ENCODE peak calls at places on chromosomes 13 and 19, in nine cellular contexts. W is heart left ventricle, F is AG04449, C is PC-9, G is brain microvascular endothelial cell, U is A549, N is AG04450, A is upper lobe of right lung, Y is IMR-90. P is an unnamed sample.

GRCh38 chr13:79404985-79405384 is 1.1 kb downstream of the RBM26 start:
- DNase-seq in W (no peak), F (no peak), C (no peak), G (no peak), U (no peak), N (no peak), A (no peak), Y (no peak), P (no peak)

GRCh38 chr19:35777411-35777841 is 2.1 kb downstream of the ARHGAP33 start:
- DNase-seq in W (no peak), F (no peak), C (no peak), G (no peak), U (no peak), N (no peak), A (no peak), Y (no peak), P (no peak)

GRCh38 chr19:51593138-51593890 is 22.2 kb downstream of the ZNF175 start:
- DNase-seq in W (no peak), F (no peak), C (no peak), G (no peak), U (no peak), N (no peak), A (no peak), Y (no peak), P (no peak)

GRCh38 chr13:71722206-71722605 is 144.8 kb downstream of the DACH1 start:
- DNase-seq in W (no peak), F (no peak), C (no peak), G (no peak), U (no peak), N (no peak), A (no peak), Y (peak), P (no peak)

GRCh38 chr13:46668302-46668720 is 115.3 kb downstream of the LRCH1 start:
- DNase-seq in W (peak), F (peak), C (no peak), G (peak), U (no peak), N (peak), A (no peak), Y (peak), P (peak)

GRCh38 chr19:16337809-16338469 is 13.3 kb downstream of the KLF2 start:
- DNase-seq in W (no peak), F (no peak), C (no peak), G (no peak), U (no peak), N (no peak), A (no peak), Y (no peak), P (no peak)

GRCh38 chr19:38648789-38649304 is 1.4 kb downstream of the ACTN4 start:
- DNase-seq in W (no peak), F (no peak), C (no peak), G (no peak), U (no peak), N (no peak), A (no peak), Y (no peak), P (no peak)

GRCh38 chr19:22286151-22286810 is at the start of gene ZNF729:
- DNase-seq in W (peak), F (no peak), C (no peak), G (no peak), U (no peak), N (no peak), A (no peak), Y (no peak), P (no peak)

GRCh38 chr19:17468302-17469091 is 1.8 kb upstream of the SLC27A1 start:
- DNase-seq in W (peak), F (no peak), C (no peak), G (no peak), U (no peak), N (no peak), A (peak), Y (no peak), P (peak)

GRCh38 chr19:294819-295686 is 3.9 kb upstream of the PLPP2 start:
- DNase-seq in W (no peak), F (no peak), C (peak), G (peak), U (peak), N (no peak), A (peak), Y (peak), P (no peak)

GRCh38 chr19:40740747-40741146 is 9.5 kb downstream of the ACTMAP start:
- DNase-seq in W (peak), F (no peak), C (no peak), G (no peak), U (no peak), N (no peak), A (peak), Y (no peak), P (peak)

GRCh38 chr13:28603033-28603664 is 55.8 kb upstream of the POMP start:
- DNase-seq in W (peak), F (no peak), C (no peak), G (no peak), U (no peak), N (no peak), A (no peak), Y (peak), P (no peak)

GRCh38 chr19:5693195-5694166 is 3.4 kb downstream of the RPL36 start:
- DNase-seq in W (peak), F (no peak), C (no peak), G (no peak), U (no peak), N (no peak), A (peak), Y (no peak), P (no peak)

GRCh38 chr13:28449826-28450773 is 44.8 kb downstream of the FLT1 start:
- DNase-seq in W (no peak), F (no peak), C (no peak), G (no peak), U (no peak), N (no peak), A (no peak), Y (no peak), P (no peak)

GRCh38 chr19:45793178-45793564 is 526 bp upstream of the DMWD start:
- DNase-seq in W (no peak), F (no peak), C (no peak), G (no peak), U (no peak), N (no peak), A (no peak), Y (no peak), P (no peak)

GRCh38 chr19:3607398-3608078 is 863 bp upstream of the TBXA2R start:
- DNase-seq in W (peak), F (no peak), C (no peak), G (no peak), U (no peak), N (no peak), A (no peak), Y (no peak), P (no peak)

GRCh38 chr19:6811906-6812305 is 39.4 kb downstream of the VAV1 start:
- DNase-seq in W (no peak), F (no peak), C (no peak), G (peak), U (peak), N (no peak), A (no peak), Y (peak), P (no peak)

GRCh38 chr13:46373623-46374022 is 13.4 kb downstream of the RUBCNL start:
- DNase-seq in W (no peak), F (no peak), C (no peak), G (no peak), U (no peak), N (no peak), A (no peak), Y (no peak), P (no peak)

GRCh38 chr19:46191356-46191755 is 38.2 kb upstream of the IGFL1 start:
- DNase-seq in W (no peak), F (no peak), C (no peak), G (no peak), U (no peak), N (no peak), A (no peak), Y (no peak), P (no peak)

GRCh38 chr13:75353786-75354193 is 128.2 kb downstream of the TBC1D4 start:
- DNase-seq in W (no peak), F (no peak), C (no peak), G (no peak), U (no peak), N (no peak), A (no peak), Y (peak), P (no peak)

GRCh38 chr19:35592226-35592625 is 6.3 kb downstream of the PMIS2 start:
- DNase-seq in W (no peak), F (no peak), C (no peak), G (no peak), U (peak), N (peak), A (no peak), Y (peak), P (no peak)

GRCh38 chr13:23986619-23987018 is 89.3 kb upstream of the C1QTNF9B start:
- DNase-seq in W (no peak), F (peak), C (no peak), G (peak), U (no peak), N (peak), A (no peak), Y (peak), P (no peak)

GRCh38 chr19:55146078-55146647 is 2.8 kb downstream of the TNNT1 start:
- DNase-seq in W (no peak), F (no peak), C (peak), G (no peak), U (peak), N (no peak), A (no peak), Y (no peak), P (no peak)

GRCh38 chr19:45848922-45849321 is 14.0 kb downstream of the SYMPK start:
- DNase-seq in W (no peak), F (no peak), C (no peak), G (no peak), U (peak), N (no peak), A (no peak), Y (no peak), P (no peak)

GRCh38 chr19:46913198-46913851 is 52.5 kb downstream of the ARHGAP35 start:
- DNase-seq in W (no peak), F (no peak), C (no peak), G (no peak), U (no peak), N (no peak), A (no peak), Y (no peak), P (no peak)

GRCh38 chr19:10548746-10549276 is 5.1 kb downstream of the ATG4D start:
- DNase-seq in W (no peak), F (no peak), C (no peak), G (no peak), U (no peak), N (no peak), A (no peak), Y (no peak), P (no peak)

GRCh38 chr19:39506944-39507714 is 7.8 kb upstream of the SELENOV start:
- DNase-seq in W (peak), F (no peak), C (peak), G (peak), U (peak), N (no peak), A (no peak), Y (peak), P (no peak)

GRCh38 chr19:30335306-30335886 is 36.8 kb upstream of the ZNF536 start:
- DNase-seq in W (no peak), F (no peak), C (no peak), G (no peak), U (no peak), N (no peak), A (peak), Y (no peak), P (no peak)

GRCh38 chr13:34347784-34348573 is 530.0 kb downstream of the RFC3 start:
- DNase-seq in W (peak), F (no peak), C (peak), G (no peak), U (no peak), N (no peak), A (no peak), Y (no peak), P (no peak)

GRCh38 chr13:109243311-109243951 is 543.0 kb downstream of the IRS2 start:
- DNase-seq in W (peak), F (peak), C (peak), G (peak), U (peak), N (peak), A (no peak), Y (peak), P (no peak)

GRCh38 chr13:24228852-24229458 is 68.4 kb downstream of the SPATA13 start:
- DNase-seq in W (no peak), F (no peak), C (peak), G (peak), U (peak), N (peak), A (no peak), Y (peak), P (no peak)

GRCh38 chr19:30060872-30061556 is 119.0 kb downstream of the URI1 start:
- DNase-seq in W (no peak), F (no peak), C (no peak), G (no peak), U (no peak), N (no peak), A (no peak), Y (no peak), P (no peak)

GRCh38 chr19:5934779-5935472 is 20.9 kb downstream of the CAPS start:
- DNase-seq in W (peak), F (no peak), C (no peak), G (peak), U (no peak), N (peak), A (no peak), Y (peak), P (no peak)

GRCh38 chr19:18131841-18132596 is 20.9 kb upstream of the PIK3R2 start:
- DNase-seq in W (no peak), F (no peak), C (no peak), G (no peak), U (no peak), N (no peak), A (no peak), Y (no peak), P (no peak)

GRCh38 chr13:81540777-81541176 is 1199.9 kb upstream of the SPRY2 start:
- DNase-seq in W (no peak), F (no peak), C (no peak), G (no peak), U (no peak), N (no peak), A (no peak), Y (no peak), P (no peak)

GRCh38 chr13:97364827-97365226 is 69.1 kb upstream of the RAP2A start:
- DNase-seq in W (no peak), F (no peak), C (no peak), G (no peak), U (no peak), N (no peak), A (no peak), Y (no peak), P (no peak)

GRCh38 chr13:109938255-109938936 is 152.0 kb upstream of the IRS2 start:
- DNase-seq in W (no peak), F (peak), C (no peak), G (peak), U (no peak), N (peak), A (no peak), Y (peak), P (no peak)

GRCh38 chr13:66265446-66265845 is 964.7 kb downstream of the PCDH9 start:
- DNase-seq in W (no peak), F (no peak), C (no peak), G (peak), U (no peak), N (no peak), A (no peak), Y (peak), P (no peak)

GRCh38 chr19:45455707-45456499 is 11.9 kb upstream of the FOSB start:
- DNase-seq in W (peak), F (peak), C (peak), G (peak), U (peak), N (peak), A (peak), Y (peak), P (peak)

GRCh38 chr13:25981060-25981459 is 70.8 kb downstream of the SHISA2 start:
- DNase-seq in W (no peak), F (no peak), C (no peak), G (no peak), U (no peak), N (no peak), A (no peak), Y (no peak), P (no peak)

GRCh38 chr13:25982908-25983307 is 68.9 kb downstream of the SHISA2 start:
- DNase-seq in W (no peak), F (no peak), C (no peak), G (no peak), U (no peak), N (no peak), A (no peak), Y (no peak), P (no peak)

GRCh38 chr13:25978961-25979360 is 72.9 kb downstream of the SHISA2 start:
- DNase-seq in W (no peak), F (no peak), C (no peak), G (no peak), U (no peak), N (no peak), A (no peak), Y (no peak), P (no peak)

GRCh38 chr13:25977671-25978070 is 74.1 kb downstream of the SHISA2 start:
- DNase-seq in W (no peak), F (no peak), C (no peak), G (no peak), U (no peak), N (no peak), A (no peak), Y (no peak), P (no peak)

GRCh38 chr13:25980255-25980654 is 71.6 kb downstream of the SHISA2 start:
- DNase-seq in W (no peak), F (no peak), C (no peak), G (peak), U (no peak), N (no peak), A (no peak), Y (peak), P (no peak)
- TF ChIP-seq CTCF in W (peak), F (peak), C (no peak), G (peak), U (no peak), N (peak), A (peak), Y (no peak), P (no peak)

DNA sequence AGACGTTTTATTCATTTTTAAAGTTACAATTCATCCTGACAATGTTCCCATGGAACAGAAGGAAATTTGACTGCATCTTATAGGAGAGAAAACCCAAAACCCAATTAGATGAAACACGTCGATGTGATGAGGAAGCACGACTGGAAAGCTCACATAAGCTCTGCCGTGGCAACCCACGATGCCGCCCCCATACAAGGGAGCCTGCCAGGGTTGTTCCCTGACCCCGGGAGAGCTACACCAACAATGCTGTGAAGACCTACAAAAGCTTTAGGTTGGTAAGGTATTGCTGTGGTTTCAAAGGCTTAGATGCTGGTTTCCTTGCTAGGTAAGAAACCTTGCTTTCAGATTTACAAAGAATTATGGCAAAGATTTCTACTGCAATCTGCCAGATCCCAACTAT is 393.1 kb downstream of the KLF12 start:
- DNase-seq in W (no peak), F (no peak), C (no peak), G (no peak), U (no peak), N (no peak), A (no peak), Y (no peak), P (no peak)
- H3K4me3 ChIP-seq in W (peak), F (no peak), C (no peak), G (no peak), U (no peak), N (no peak), A (no peak), Y (no peak), P (no peak)

DNA sequence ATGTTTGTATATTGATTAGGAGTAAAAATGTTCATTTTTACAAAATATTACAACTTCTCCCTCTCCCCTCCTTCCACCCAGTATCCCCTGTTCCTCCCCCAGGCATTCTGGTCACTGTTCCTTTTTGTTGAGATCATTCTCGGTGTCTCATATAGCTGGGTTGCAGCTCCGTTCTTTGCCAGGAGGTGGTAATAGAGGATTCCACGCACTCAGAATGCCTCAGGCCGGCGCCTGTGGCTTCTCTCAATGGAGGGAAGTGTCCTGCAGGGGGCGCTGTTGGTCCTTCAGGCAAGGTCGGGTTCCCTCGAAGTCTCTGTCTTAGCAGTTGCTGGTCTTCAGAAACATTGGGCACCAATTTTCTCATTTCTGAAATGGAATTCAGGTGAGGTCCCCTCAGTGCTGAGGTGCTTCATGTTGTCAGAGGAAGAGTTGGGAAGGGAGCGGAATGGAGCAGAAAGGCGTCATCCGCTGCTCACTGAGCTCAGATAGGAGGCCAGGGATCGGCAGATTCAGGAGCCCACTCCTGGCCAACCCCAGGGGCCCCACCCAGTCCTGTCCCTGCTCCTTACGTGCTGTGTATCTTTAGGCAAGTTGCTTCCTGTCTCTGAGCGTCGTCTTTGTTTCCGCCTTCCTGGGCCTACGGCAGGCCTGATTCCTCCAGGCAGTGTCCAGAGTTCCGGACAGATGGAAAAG is 10.3 kb upstream of the GARIN5A start:
- DNase-seq in W (no peak), F (no peak), C (peak), G (peak), U (no peak), N (no peak), A (peak), Y (peak), P (no peak)
- TF ChIP-seq CTCF in W (peak), F (peak), C (peak), G (peak), U (peak), N (peak), A (peak), Y (peak), P (no peak)

DNA sequence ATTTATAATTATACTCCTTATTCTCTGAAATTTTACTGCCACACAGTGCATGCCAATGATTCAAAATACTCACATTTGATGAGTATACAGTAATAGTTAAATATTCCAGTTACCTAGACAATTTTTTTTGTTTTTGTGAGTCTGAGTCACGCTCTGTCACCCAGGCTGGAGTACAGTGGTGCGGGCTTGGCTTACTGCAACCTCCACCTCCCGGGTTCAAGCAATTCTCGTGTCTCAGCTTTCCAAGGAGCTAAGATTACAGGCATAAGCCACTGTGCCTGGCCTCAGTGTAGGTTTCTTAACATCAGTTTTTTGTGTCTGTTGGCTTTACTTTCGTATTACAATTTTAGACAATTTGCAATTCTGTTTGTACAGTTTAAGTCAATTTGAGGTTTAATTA is 87.1 kb downstream of the ZNF486 start:
- DNase-seq in W (no peak), F (no peak), C (no peak), G (no peak), U (no peak), N (no peak), A (no peak), Y (no peak), P (no peak)
- H3K4me3 ChIP-seq in W (no peak), F (no peak), C (no peak), G (no peak), U (no peak), N (no peak), A (no peak), Y (no peak), P (no peak)

GRCh38 chr13:25847145-25847544 is 204.7 kb downstream of the SHISA2 start:
- DNase-seq in W (no peak), F (no peak), C (no peak), G (no peak), U (no peak), N (no peak), A (no peak), Y (no peak), P (no peak)
- TF ChIP-seq CTCF in W (no peak), F (no peak), C (no peak), G (no peak), U (no peak), N (no peak), A (no peak), Y (no peak), P (no peak)

GRCh38 chr19:58010507-58010906 is 7.9 kb upstream of the ZNF606 start:
- DNase-seq in W (no peak), F (no peak), C (no peak), G (no peak), U (no peak), N (no peak), A (no peak), Y (no peak), P (no peak)
- H3K4me3 ChIP-seq in W (no peak), F (no peak), C (no peak), G (no peak), U (no peak), N (no peak), A (no peak), Y (no peak), P (no peak)

GRCh38 chr13:50081106-50081898 is 66.1 kb downstream of the KCNRG start:
- DNase-seq in W (peak), F (no peak), C (peak), G (no peak), U (no peak), N (no peak), A (peak), Y (no peak), P (peak)
- TF ChIP-seq CTCF in W (peak), F (no peak), C (no peak), G (no peak), U (no peak), N (peak), A (no peak), Y (no peak), P (no peak)